ENCODE peak calls at places on chromosomes 6 and 20, in ten cellular contexts. R is nephron progenitor cell; L is iPS-NIHi11; B is CD4-positive, alpha-beta memory T cell; C is T-helper 9 cell; A is iPS DF 6.9; D is NAMALWA; X is H9; S is A172; Z is AG08395. F is an unnamed sample.

GRCh38 chr6:121830759-121831158 is 395.3 kb downstream of the GJA1 start:
- DNase-seq in R (no peak), L (no peak), B (no peak), C (no peak), A (no peak), D (peak), X (no peak), S (no peak), Z (no peak), F (no peak)

GRCh38 chr20:46128310-46129151 is 10.4 kb downstream of the CD40 start:
- DNase-seq in R (peak), L (peak), B (no peak), C (no peak), A (no peak), D (no peak), X (peak), S (no peak), Z (peak), F (no peak)

GRCh38 chr6:97215157-97215769 is 67.8 kb downstream of the MMS22L start:
- DNase-seq in R (peak), L (peak), B (no peak), C (no peak), A (peak), D (peak), X (peak), S (peak), Z (peak), F (no peak)

GRCh38 chr20:25372584-25373336 is 17.9 kb downstream of the ABHD12 start:
- DNase-seq in R (no peak), L (no peak), B (no peak), C (no peak), A (no peak), D (no peak), X (no peak), S (peak), Z (peak), F (no peak)

GRCh38 chr20:11845311-11845710 is 72.4 kb upstream of the BTBD3 start:
- DNase-seq in R (no peak), L (no peak), B (no peak), C (no peak), A (no peak), D (no peak), X (no peak), S (peak), Z (peak), F (no peak)

GRCh38 chr6:148464319-148465010 is 121.8 kb downstream of the SASH1 start:
- DNase-seq in R (peak), L (peak), B (peak), C (peak), A (peak), D (peak), X (peak), S (peak), Z (peak), F (peak)

GRCh38 chr6:15907914-15908518 is 220.9 kb upstream of the MYLIP start:
- DNase-seq in R (no peak), L (no peak), B (no peak), C (no peak), A (no peak), D (no peak), X (no peak), S (no peak), Z (no peak), F (no peak)

GRCh38 chr20:32348207-32348606 is 9.9 kb upstream of the ASXL1 start:
- DNase-seq in R (no peak), L (no peak), B (no peak), C (no peak), A (no peak), D (no peak), X (no peak), S (no peak), Z (no peak), F (no peak)

GRCh38 chr6:146028250-146028789 is 542 bp upstream of the GRM1 start:
- DNase-seq in R (peak), L (peak), B (peak), C (peak), A (no peak), D (no peak), X (peak), S (peak), Z (peak), F (peak)

GRCh38 chr6:114000066-114000465 is 29.1 kb upstream of the HDAC2 start:
- DNase-seq in R (no peak), L (no peak), B (no peak), C (no peak), A (no peak), D (no peak), X (no peak), S (peak), Z (peak), F (no peak)

GRCh38 chr6:6395581-6396197 is 75.2 kb upstream of the F13A1 start:
- DNase-seq in R (no peak), L (no peak), B (no peak), C (no peak), A (no peak), D (no peak), X (no peak), S (no peak), Z (no peak), F (no peak)

GRCh38 chr6:75130784-75131183 is 75.1 kb downstream of the COL12A1 start:
- DNase-seq in R (no peak), L (no peak), B (no peak), C (no peak), A (no peak), D (no peak), X (no peak), S (peak), Z (peak), F (no peak)

GRCh38 chr6:154318711-154319110 is 37.9 kb downstream of the IPCEF1 start:
- DNase-seq in R (no peak), L (no peak), B (no peak), C (no peak), A (no peak), D (no peak), X (no peak), S (no peak), Z (no peak), F (no peak)

GRCh38 chr20:33373735-33374605 is 27.3 kb downstream of the CDK5RAP1 start:
- DNase-seq in R (no peak), L (no peak), B (no peak), C (no peak), A (no peak), D (no peak), X (no peak), S (peak), Z (peak), F (no peak)

GRCh38 chr20:1462834-1463233 is 3.8 kb downstream of the NSFL1C start:
- DNase-seq in R (no peak), L (no peak), B (no peak), C (no peak), A (no peak), D (peak), X (no peak), S (no peak), Z (no peak), F (no peak)

GRCh38 chr20:25136643-25137559 is 55.0 kb upstream of the VSX1 start:
- DNase-seq in R (no peak), L (peak), B (no peak), C (no peak), A (no peak), D (no peak), X (no peak), S (peak), Z (peak), F (no peak)

GRCh38 chr6:15158821-15159619 is 86.8 kb upstream of the JARID2 start:
- DNase-seq in R (no peak), L (no peak), B (no peak), C (no peak), A (no peak), D (no peak), X (no peak), S (no peak), Z (no peak), F (no peak)

GRCh38 chr20:60428651-60429050 is 470.4 kb downstream of the CDH26 start:
- DNase-seq in R (no peak), L (no peak), B (no peak), C (no peak), A (no peak), D (no peak), X (no peak), S (no peak), Z (no peak), F (no peak)

GRCh38 chr6:52729594-52729993 is 33.7 kb downstream of the GSTA2 start:
- DNase-seq in R (no peak), L (no peak), B (no peak), C (no peak), A (no peak), D (no peak), X (no peak), S (no peak), Z (no peak), F (no peak)

GRCh38 chr6:170420791-170421776 is 114.5 kb downstream of the FAM120B start:
- DNase-seq in R (no peak), L (no peak), B (no peak), C (no peak), A (no peak), D (no peak), X (no peak), S (no peak), Z (no peak), F (no peak)

GRCh38 chr6:104953410-104953953 is 3.4 kb upstream of the LIN28B start:
- DNase-seq in R (peak), L (peak), B (no peak), C (no peak), A (no peak), D (no peak), X (peak), S (no peak), Z (no peak), F (no peak)

GRCh38 chr6:157106487-157106886 is 216.8 kb downstream of the TMEM242 start:
- DNase-seq in R (no peak), L (peak), B (no peak), C (no peak), A (no peak), D (no peak), X (no peak), S (peak), Z (peak), F (no peak)

GRCh38 chr6:53426544-53427270 is 78.0 kb upstream of the ELOVL5 start:
- DNase-seq in R (no peak), L (no peak), B (no peak), C (no peak), A (no peak), D (no peak), X (no peak), S (no peak), Z (no peak), F (no peak)

GRCh38 chr20:57581202-57582028 is 20.5 kb downstream of the PCK1 start:
- DNase-seq in R (no peak), L (no peak), B (no peak), C (no peak), A (no peak), D (no peak), X (no peak), S (no peak), Z (no peak), F (no peak)

GRCh38 chr20:4812216-4812615 is 90.5 kb downstream of the PRND start:
- DNase-seq in R (no peak), L (no peak), B (no peak), C (no peak), A (no peak), D (no peak), X (no peak), S (no peak), Z (no peak), F (no peak)

GRCh38 chr6:116536216-116536621 is 9.3 kb downstream of the TRAPPC3L start:
- DNase-seq in R (peak), L (peak), B (peak), C (no peak), A (no peak), D (peak), X (no peak), S (peak), Z (peak), F (no peak)

GRCh38 chr20:22003680-22004079 is 298.2 kb downstream of the PAX1 start:
- DNase-seq in R (no peak), L (no peak), B (no peak), C (no peak), A (no peak), D (no peak), X (no peak), S (no peak), Z (no peak), F (no peak)

GRCh38 chr6:37653933-37654565 is 43.6 kb downstream of the MDGA1 start:
- DNase-seq in R (peak), L (peak), B (peak), C (no peak), A (peak), D (peak), X (peak), S (peak), Z (peak), F (peak)

GRCh38 chr20:34017610-34018009 is 23.9 kb downstream of the RALY start:
- DNase-seq in R (no peak), L (no peak), B (no peak), C (no peak), A (no peak), D (no peak), X (no peak), S (peak), Z (peak), F (no peak)

GRCh38 chr6:160431231-160431630 is 83.1 kb downstream of the SLC22A3 start:
- DNase-seq in R (no peak), L (no peak), B (no peak), C (no peak), A (no peak), D (no peak), X (no peak), S (peak), Z (peak), F (no peak)

GRCh38 chr6:125926711-125927110 is 29.9 kb upstream of the HINT3 start:
- DNase-seq in R (no peak), L (no peak), B (no peak), C (no peak), A (no peak), D (no peak), X (no peak), S (no peak), Z (no peak), F (no peak)

GRCh38 chr20:17505664-17506517 is 25.3 kb downstream of the BFSP1 start:
- DNase-seq in R (no peak), L (no peak), B (peak), C (peak), A (no peak), D (no peak), X (no peak), S (peak), Z (no peak), F (no peak)

GRCh38 chr6:2739335-2739734 is 11.4 kb downstream of the MYLK4 start:
- DNase-seq in R (no peak), L (no peak), B (no peak), C (no peak), A (no peak), D (no peak), X (no peak), S (peak), Z (peak), F (peak)

GRCh38 chr6:1388927-1389790 is at the start of gene FOXF2:
- DNase-seq in R (peak), L (peak), B (no peak), C (no peak), A (no peak), D (no peak), X (peak), S (no peak), Z (peak), F (no peak)

GRCh38 chr20:23235173-23236027 is 115.2 kb upstream of the NXT1 start:
- DNase-seq in R (peak), L (peak), B (no peak), C (peak), A (peak), D (peak), X (peak), S (no peak), Z (peak), F (peak)

GRCh38 chr20:34536798-34537394 is 20.7 kb downstream of the DYNLRB1 start:
- DNase-seq in R (peak), L (peak), B (peak), C (peak), A (no peak), D (peak), X (peak), S (no peak), Z (no peak), F (no peak)

F was measured in NT2/D1.